ENCODE peak calls at places on chromosomes 6 and 20, in seven cellular contexts. N is lower leg skin, K is A673, W is foreskin fibroblast, V is MCF 10A, L is lung, P is GM12865. U is an unnamed sample.
A peak's percentile ranks its signal among the peaks of the same experiment; 100 is the strongest.

GRCh38 chr6:123393333-123393732 is 243.4 kb downstream of the TRDN start:
- DNase-seq in L (no peak), V (peak; percentile 47), P (peak; percentile 9), K (peak; percentile 78), W (no peak), N (no peak), U (no peak)

GRCh38 chr20:8190043-8190880 is 58.2 kb downstream of the PLCB1 start:
- DNase-seq in K (no peak), W (no peak), V (no peak), L (no peak), N (no peak), P (no peak), U (no peak)

GRCh38 chr6:111469543-111469942 is 13.5 kb downstream of the REV3L start:
- DNase-seq in N (no peak), W (no peak), L (no peak), P (no peak), K (no peak), V (no peak), U (no peak)

GRCh38 chr20:36742558-36742957 is 3.3 kb downstream of the NDRG3 start:
- DNase-seq in K (no peak), P (no peak), N (no peak), W (no peak), V (no peak), L (no peak), U (no peak)

GRCh38 chr6:109458774-109459531 is 3.4 kb upstream of the MICAL1 start:
- DNase-seq in L (no peak), P (peak; percentile 73), K (no peak), N (no peak), V (no peak), W (peak; percentile 36), U (no peak)

GRCh38 chr6:34352305-34352937 is 40.0 kb downstream of the NUDT3 start:
- DNase-seq in W (peak; percentile 47), P (no peak), L (no peak), V (peak; percentile 17), K (no peak), N (no peak), U (no peak)

GRCh38 chr20:5844063-5844681 is 94.0 kb downstream of the SHLD1 start:
- DNase-seq in N (no peak), W (peak; percentile 46), L (no peak), K (peak; percentile 96), V (peak; percentile 83), P (peak; percentile 85), U (no peak)

GRCh38 chr20:44861547-44862006 is 23.9 kb upstream of the YWHAB start:
- DNase-seq in L (no peak), W (peak; percentile 77), K (no peak), P (no peak), V (peak; percentile 64), N (peak; percentile 59), U (peak; percentile 85)

GRCh38 chr6:87152528-87152950 is 2.8 kb upstream of the ZNF292 start:
- DNase-seq in N (no peak), V (no peak), K (peak; percentile 54), L (no peak), W (no peak), P (peak; percentile 50), U (no peak)

DNA sequence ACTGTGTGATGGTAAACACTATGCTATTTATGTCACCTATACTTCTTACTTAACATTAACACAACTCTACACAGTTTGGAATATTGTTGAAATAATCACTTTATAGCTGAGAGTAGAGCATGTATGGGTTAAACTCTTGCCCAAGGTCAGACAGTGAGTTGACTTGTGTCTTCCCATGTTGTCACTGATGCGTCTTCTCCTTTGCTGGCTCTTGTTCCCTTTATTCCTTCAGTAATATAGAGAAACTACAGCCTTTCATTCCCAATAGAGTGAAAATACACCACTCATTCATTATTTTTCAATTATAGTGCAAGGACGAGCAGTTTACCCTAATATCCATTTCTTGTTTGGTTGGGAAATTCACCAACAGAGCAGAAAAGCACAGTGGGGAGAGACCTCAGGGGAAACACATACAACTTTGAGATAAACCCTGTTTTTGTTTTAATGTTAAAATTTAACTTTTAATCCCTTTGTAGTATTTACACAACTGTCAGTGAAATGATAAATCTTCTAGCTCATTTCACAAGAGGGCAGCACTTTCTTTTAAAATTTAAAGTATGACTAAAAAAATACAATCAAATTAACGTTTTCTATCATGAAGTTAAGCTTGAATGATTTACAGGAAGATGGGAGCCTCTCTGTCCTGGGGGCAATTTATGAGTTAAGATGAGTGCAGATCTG is 363.0 kb downstream of the UTRN start:
- DNase-seq in P (no peak), V (no peak), N (no peak), W (no peak), K (peak; percentile 29), L (no peak), U (no peak)
- TF ChIP-seq CTCF in P (no peak), V (no peak), N (no peak), W (no peak), K (peak; percentile 37), L (no peak), U (no peak)

DNA sequence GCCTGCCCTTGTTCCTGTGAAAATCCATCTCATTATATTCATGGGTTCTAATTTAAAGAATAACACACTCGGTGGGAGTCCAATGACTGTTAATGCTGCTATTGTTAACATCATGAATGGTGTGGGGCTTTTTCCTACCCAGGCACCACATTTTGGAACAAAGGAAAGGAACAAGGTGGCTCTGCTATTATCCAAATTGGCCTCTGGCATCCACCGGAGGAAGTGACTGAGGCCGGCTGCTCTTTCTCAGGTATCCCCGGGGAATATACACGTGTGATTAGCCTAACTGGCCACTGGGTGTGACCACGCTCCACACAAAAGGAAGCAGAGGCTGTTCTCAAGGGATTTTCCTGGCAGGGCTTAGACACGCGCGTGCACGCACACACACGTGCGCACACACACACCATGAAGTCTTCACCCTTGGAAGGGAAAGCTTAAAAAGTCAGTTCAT is 601.2 kb upstream of the ARID1B start:
- DNase-seq in V (peak; percentile 21), L (no peak), K (peak; percentile 52), W (no peak), N (peak; percentile 23), P (no peak), U (no peak)
- TF ChIP-seq CTCF in V (peak; percentile 13), L (no peak), K (peak; percentile 30), W (no peak), N (no peak), P (no peak), U (peak; percentile 47)

GRCh38 chr6:51398793-51399192 is 580.1 kb downstream of the TFAP2B start:
- DNase-seq in W (no peak), N (no peak), L (no peak), P (peak; percentile 52), K (no peak), V (no peak), U (no peak)
- TF ChIP-seq CTCF in W (no peak), N (no peak), L (no peak), P (peak; percentile 40), K (no peak), V (no peak), U (no peak)

GRCh38 chr20:14198416-14198815 is 139.0 kb downstream of the FLRT3 start:
- DNase-seq in N (no peak), L (no peak), V (no peak), W (no peak), K (no peak), P (no peak), U (no peak)
- TF ChIP-seq CTCF in N (no peak), L (no peak), V (no peak), W (no peak), K (no peak), P (no peak), U (no peak)

DNA sequence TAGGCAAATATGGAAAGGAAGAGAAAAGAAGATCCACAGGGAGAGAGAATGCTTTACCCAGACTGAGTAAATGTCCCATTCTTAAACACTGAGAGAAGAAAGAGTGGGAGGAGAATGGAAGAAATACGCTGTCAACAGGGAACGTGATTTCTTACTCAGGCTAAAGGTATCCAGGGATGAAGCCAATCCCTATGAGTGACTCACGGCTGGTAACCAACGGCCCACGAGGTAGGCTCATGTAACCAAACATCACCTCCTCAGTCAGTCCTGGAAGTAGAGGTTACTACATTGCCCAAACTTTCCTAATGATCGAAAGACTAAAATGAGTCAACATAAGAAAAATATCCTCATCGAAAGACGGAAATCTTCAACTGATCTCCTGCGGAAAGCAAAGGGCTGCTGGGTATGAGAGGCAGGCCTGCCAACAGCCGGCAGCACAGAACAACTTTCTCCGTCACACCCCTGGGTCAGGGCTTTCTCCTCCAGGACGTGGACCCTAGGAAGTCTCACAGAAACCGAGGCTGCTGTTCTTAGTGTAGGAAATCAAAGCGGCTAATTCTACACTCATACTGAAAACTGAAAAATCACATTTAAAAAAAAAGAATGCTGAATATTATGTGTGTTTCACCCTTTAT is 292.6 kb downstream of the GMDS start:
- DNase-seq in K (no peak), L (no peak), V (peak; percentile 98), W (peak; percentile 85), N (no peak), P (no peak), U (no peak)
- TF ChIP-seq CTCF in K (no peak), L (no peak), V (no peak), W (no peak), N (no peak), P (no peak), U (no peak)

GRCh38 chr6:30071081-30071818 is 4.3 kb downstream of the PPP1R11 start:
- DNase-seq in N (no peak), W (peak; percentile 56), L (no peak), K (peak; percentile 31), V (no peak), P (no peak), U (no peak)
- TF ChIP-seq CTCF in N (no peak), W (no peak), L (no peak), K (no peak), V (no peak), P (no peak), U (no peak)

GRCh38 chr20:2740702-2741101 is 48.1 kb downstream of the EBF4 start:
- DNase-seq in N (no peak), W (no peak), L (no peak), K (no peak), V (no peak), P (no peak), U (peak; percentile 28)

GRCh38 chr20:2736441-2736840 is 43.9 kb downstream of the EBF4 start:
- DNase-seq in P (no peak), L (no peak), V (no peak), K (no peak), W (no peak), N (no peak), U (no peak)

GRCh38 chr20:2738331-2738730 is 45.8 kb downstream of the EBF4 start:
- DNase-seq in W (no peak), K (no peak), P (no peak), L (no peak), V (no peak), N (no peak), U (no peak)

GRCh38 chr20:2741463-2741862 is 48.9 kb downstream of the EBF4 start:
- DNase-seq in L (no peak), W (no peak), N (no peak), V (no peak), K (no peak), P (no peak), U (no peak)

DNA sequence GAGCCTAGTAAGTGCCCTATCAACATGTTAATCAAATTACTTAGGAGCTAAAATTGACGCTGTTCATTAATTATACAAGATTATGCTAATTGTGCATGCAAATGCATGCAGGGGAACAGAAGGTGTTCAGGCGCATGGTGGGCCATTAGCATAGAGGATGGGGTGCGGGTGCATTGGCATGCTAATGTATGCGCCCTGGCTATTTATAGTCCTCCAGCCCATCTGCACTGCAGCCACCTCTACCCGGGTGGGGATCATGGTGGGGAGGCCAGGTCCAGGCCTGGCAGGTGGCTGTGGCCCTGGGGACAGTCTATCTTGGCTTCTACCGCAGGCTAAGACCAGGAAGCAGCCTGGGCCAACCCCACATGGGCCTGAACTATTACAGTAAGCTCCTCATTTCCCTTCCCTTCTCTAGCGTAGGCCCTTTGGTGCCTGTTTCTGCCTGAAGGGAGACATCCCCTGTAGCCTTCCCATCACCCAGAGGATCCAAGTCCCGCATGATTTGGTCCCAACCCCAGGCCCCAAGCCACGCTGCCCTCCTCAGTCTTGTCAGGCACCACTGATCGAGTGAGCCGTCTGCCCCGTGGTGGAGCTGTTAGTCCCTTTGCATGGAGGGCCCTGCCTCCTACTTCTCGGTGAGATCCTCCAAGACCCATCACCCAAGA is 46.3 kb downstream of the EBF4 start:
- DNase-seq in K (no peak), L (no peak), N (no peak), V (no peak), P (no peak), W (no peak), U (no peak)
- TF ChIP-seq CTCF in K (no peak), L (no peak), N (no peak), V (no peak), P (no peak), W (no peak), U (no peak)

U was measured in right atrium auricular region.